ENCODE peak calls at places on chromosomes 1 and 21, in five cellular contexts. O, K, Q, T and J are unnamed samples.

GRCh38 chr1:6666696-6667095 is 34.9 kb downstream of the DNAJC11 start:
- DNase-seq in O (no peak), K (no peak), Q (no peak), T (no peak), J (no peak)

GRCh38 chr1:41532206-41532975 is 47.9 kb upstream of the EDN2 start:
- DNase-seq in O (no peak), K (no peak), Q (no peak), T (no peak), J (no peak)

GRCh38 chr1:180192172-180192571 is 37.5 kb downstream of the QSOX1 start:
- DNase-seq in O (no peak), K (no peak), Q (no peak), T (no peak), J (no peak)

GRCh38 chr1:10421637-10422036 is 8.6 kb upstream of the CENPS start:
- DNase-seq in O (no peak), K (no peak), Q (no peak), T (no peak), J (no peak)

GRCh38 chr1:17664322-17664721 is 90.8 kb upstream of the ACTL8 start:
- DNase-seq in O (no peak), K (no peak), Q (no peak), T (no peak), J (no peak)

GRCh38 chr1:23745515-23745914 is 2.2 kb downstream of the ELOA start:
- DNase-seq in O (peak), K (no peak), Q (no peak), T (peak), J (no peak)

GRCh38 chr21:35428489-35428888 is 379.4 kb upstream of the RUNX1 start:
- DNase-seq in O (no peak), K (no peak), Q (peak), T (no peak), J (no peak)

GRCh38 chr1:167057297-167057688 is 32.9 kb downstream of the GPA33 start:
- DNase-seq in O (peak), K (no peak), Q (no peak), T (peak), J (no peak)

GRCh38 chr1:228862542-228863505 is 127.5 kb downstream of the RHOU start:
- DNase-seq in O (peak), K (no peak), Q (no peak), T (no peak), J (no peak)

GRCh38 chr1:96633695-96634094 is 87.9 kb upstream of the PTBP2 start:
- DNase-seq in O (no peak), K (no peak), Q (no peak), T (no peak), J (no peak)

GRCh38 chr1:203491664-203492485 is 2.1 kb upstream of the OPTC start:
- DNase-seq in O (no peak), K (no peak), Q (no peak), T (no peak), J (no peak)

GRCh38 chr1:201648066-201648910 is 109.4 kb downstream of the NAV1 start:
- DNase-seq in O (peak), K (peak), Q (peak), T (peak), J (no peak)

GRCh38 chr1:187844313-187844712 is 1015.6 kb downstream of the PLA2G4A start:
- DNase-seq in O (no peak), K (no peak), Q (no peak), T (no peak), J (no peak)

GRCh38 chr1:228303596-228303995 is 95.8 kb downstream of the OBSCN start:
- DNase-seq in O (no peak), K (no peak), Q (no peak), T (no peak), J (no peak)

GRCh38 chr21:35993875-35994490 is 66.3 kb downstream of the SETD4 start:
- DNase-seq in O (no peak), K (no peak), Q (no peak), T (no peak), J (no peak)

GRCh38 chr1:3275471-3276340 is 178.8 kb upstream of the ARHGEF16 start:
- DNase-seq in O (no peak), K (no peak), Q (peak), T (no peak), J (no peak)

GRCh38 chr1:244599937-244600350 is 53.0 kb upstream of the DESI2 start:
- DNase-seq in O (peak), K (no peak), Q (no peak), T (peak), J (no peak)

GRCh38 chr1:246793331-246793890 is 69.2 kb downstream of the SCCPDH start:
- DNase-seq in O (no peak), K (no peak), Q (no peak), T (no peak), J (no peak)

GRCh38 chr1:11134352-11135266 is 34.9 kb upstream of the EXOSC10 start:
- DNase-seq in O (peak), K (no peak), Q (no peak), T (peak), J (no peak)

GRCh38 chr1:161782886-161783285 is 16.8 kb downstream of the ATF6 start:
- DNase-seq in O (no peak), K (no peak), Q (no peak), T (no peak), J (no peak)

GRCh38 chr1:161784963-161785362 is 18.8 kb downstream of the ATF6 start:
- DNase-seq in O (no peak), K (no peak), Q (no peak), T (no peak), J (no peak)

GRCh38 chr1:161791889-161792655 is 26.0 kb downstream of the ATF6 start:
- DNase-seq in O (no peak), K (no peak), Q (no peak), T (no peak), J (no peak)

GRCh38 chr1:161790587-161791317 is 24.6 kb downstream of the ATF6 start:
- DNase-seq in O (no peak), K (no peak), Q (no peak), T (no peak), J (no peak)

DNA sequence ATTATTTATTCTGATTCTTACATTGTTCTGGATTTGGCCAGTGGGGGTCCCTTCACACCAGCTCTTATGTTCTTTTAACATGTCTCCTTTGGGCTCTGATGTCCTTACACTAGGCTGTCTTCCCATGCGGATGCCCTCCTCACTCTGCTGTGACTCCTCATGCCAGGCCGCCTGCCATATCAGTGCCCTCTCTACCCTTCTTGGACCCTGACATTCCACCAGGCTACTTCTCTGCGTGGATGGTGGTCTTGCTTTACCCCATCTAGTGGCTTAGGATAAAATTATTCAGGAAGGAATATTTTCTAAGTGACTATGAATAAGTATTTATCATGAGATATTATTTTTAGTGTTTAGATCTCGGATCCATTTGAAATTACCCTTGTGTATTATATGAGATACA is 21.2 kb downstream of the ATF6 start:
- DNase-seq in O (no peak), K (no peak), Q (no peak), T (peak), J (no peak)
- H3K27ac ChIP-seq in O (no peak), K (no peak), Q (no peak), T (no peak), J (no peak)

GRCh38 chr1:158400901-158401300 is 1.6 kb upstream of the OR10T2 start:
- DNase-seq in O (no peak), K (no peak), Q (no peak), T (no peak), J (no peak)
- H3K4me3 ChIP-seq in O (no peak), K (no peak), Q (no peak), T (no peak), J (no peak)

GRCh38 chr1:200181861-200182260 is 154.4 kb downstream of the NR5A2 start:
- DNase-seq in O (no peak), K (no peak), Q (no peak), T (no peak), J (no peak)

GRCh38 chr1:200183637-200184036 is 156.1 kb downstream of the NR5A2 start:
- DNase-seq in O (no peak), K (no peak), Q (no peak), T (no peak), J (no peak)

GRCh38 chr1:200180821-200181220 is 153.3 kb downstream of the NR5A2 start:
- DNase-seq in O (peak), K (no peak), Q (peak), T (no peak), J (no peak)

GRCh38 chr1:200182701-200183100 is 155.2 kb downstream of the NR5A2 start:
- DNase-seq in O (no peak), K (no peak), Q (no peak), T (no peak), J (no peak)

GRCh38 chr1:200184196-200184595 is 156.7 kb downstream of the NR5A2 start:
- DNase-seq in O (peak), K (no peak), Q (peak), T (peak), J (peak)
- H3K27ac ChIP-seq in O (no peak), K (no peak), Q (peak), T (no peak), J (peak)

DNA sequence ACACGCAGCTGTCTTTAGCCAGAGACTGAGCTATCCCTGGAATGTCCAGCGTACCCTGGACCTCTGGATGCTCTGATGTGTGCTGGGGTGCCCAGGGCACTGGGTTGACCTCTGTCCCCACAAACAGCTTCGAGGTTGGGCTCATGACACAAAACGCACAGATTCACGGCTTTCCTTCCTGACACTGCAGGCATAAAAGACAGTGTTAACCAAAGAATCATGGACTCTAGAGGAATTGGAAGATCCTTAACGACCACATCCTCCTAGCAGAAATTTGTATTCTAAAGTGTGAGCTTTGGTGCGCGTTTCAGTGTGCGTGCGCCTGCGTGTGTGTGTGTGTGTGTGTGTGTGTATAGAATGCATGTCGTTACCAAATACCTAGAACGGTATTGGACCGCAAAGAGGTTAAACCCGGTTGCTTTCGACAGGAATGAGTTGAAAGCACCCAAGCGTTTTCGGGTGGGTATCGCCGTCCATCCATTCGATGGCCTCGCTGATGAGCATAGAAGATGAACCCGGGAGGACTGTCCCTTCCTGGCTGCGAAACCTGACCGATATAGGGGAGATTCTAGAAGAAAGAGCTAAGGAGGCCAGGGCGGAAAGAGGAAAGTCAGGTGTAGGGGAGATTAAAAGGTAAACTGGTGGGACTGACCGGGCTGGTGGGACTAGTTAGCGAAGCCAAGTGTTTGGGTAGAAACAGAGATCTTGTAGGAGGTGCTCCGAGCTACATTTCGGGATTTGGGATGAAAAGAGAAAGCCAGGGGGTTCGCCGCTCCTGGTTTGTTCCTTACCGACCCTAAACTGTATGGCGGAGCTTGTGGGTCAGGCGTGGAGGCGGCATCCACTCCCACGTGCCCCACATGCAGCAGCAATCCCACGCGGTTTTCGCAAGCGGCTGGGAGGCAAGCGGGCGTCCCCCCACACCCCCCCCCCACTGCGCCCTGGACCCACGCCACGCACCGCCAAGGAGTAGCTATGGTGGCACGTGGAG is 6.8 kb upstream of the LHX9 start:
- DNase-seq in O (no peak), K (peak), Q (no peak), T (no peak), J (no peak)
- H3K4me3 ChIP-seq in O (no peak), K (peak), Q (no peak), T (no peak), J (no peak)

GRCh38 chr1:91796390-91796654 is 89.6 kb downstream of the TGFBR3 start:
- DNase-seq in O (no peak), K (no peak), Q (no peak), T (no peak), J (no peak)
- H3K27ac ChIP-seq in O (no peak), K (no peak), Q (peak), T (no peak), J (no peak)